ENCODE peak calls at places on chromosomes 6 and 20, in six cellular contexts. F, J, B, G, S and A are unnamed samples.

GRCh38 chr6:147401779-147402178 is 106.7 kb upstream of the SAMD5 start:
- DNase-seq in S (no peak), G (no peak), F (no peak), J (no peak), B (no peak), A (no peak)

GRCh38 chr20:39259808-39260207 is 297.7 kb downstream of the DHX35 start:
- DNase-seq in G (no peak), F (no peak), S (no peak), B (no peak), J (no peak), A (no peak)

GRCh38 chr6:3229566-3230274 is 2.3 kb upstream of the TUBB2B start:
- DNase-seq in G (no peak), F (no peak), J (no peak), S (no peak), B (no peak), A (peak)

GRCh38 chr6:104301921-104302320 is 557.8 kb downstream of the HACE1 start:
- DNase-seq in B (no peak), J (no peak), S (no peak), G (no peak), F (no peak), A (no peak)

GRCh38 chr20:3188823-3189413 is 15.6 kb downstream of the DDRGK1 start:
- DNase-seq in F (no peak), B (no peak), S (no peak), J (no peak), G (no peak), A (no peak)

GRCh38 chr20:19631410-19631809 is 126.6 kb upstream of the RIN2 start:
- DNase-seq in J (peak), B (no peak), G (no peak), F (no peak), S (no peak), A (peak)

GRCh38 chr20:46400828-46401477 is 5.5 kb downstream of the ELMO2 start:
- DNase-seq in J (no peak), F (no peak), B (no peak), G (no peak), S (peak), A (peak)

GRCh38 chr6:13307508-13307995 is 20.8 kb downstream of the TBC1D7 start:
- DNase-seq in S (peak), B (no peak), J (no peak), F (no peak), G (no peak), A (no peak)

GRCh38 chr6:43952746-43953145 is 174.5 kb downstream of the MRPL14 start:
- DNase-seq in S (no peak), J (no peak), B (no peak), G (no peak), F (no peak), A (peak)

GRCh38 chr20:24364464-24364863 is 105.0 kb upstream of the SYNDIG1 start:
- DNase-seq in G (no peak), B (no peak), S (no peak), F (no peak), J (no peak), A (no peak)

GRCh38 chr6:149210376-149210775 is 107.1 kb upstream of the TAB2 start:
- DNase-seq in G (no peak), F (no peak), B (no peak), J (no peak), S (no peak), A (peak)

GRCh38 chr6:44051516-44051915 is 75.7 kb downstream of the MRPL14 start:
- DNase-seq in S (no peak), B (no peak), F (no peak), G (no peak), J (peak), A (no peak)

GRCh38 chr6:4291453-4292403 is 156.4 kb upstream of the ECI2 start:
- DNase-seq in S (peak), G (no peak), B (no peak), J (no peak), F (no peak), A (peak)

GRCh38 chr6:105733556-105734162 is 330.8 kb upstream of the PREP start:
- DNase-seq in S (peak), G (no peak), F (no peak), J (no peak), B (no peak), A (peak)

GRCh38 chr6:20203561-20204528 is 8.4 kb downstream of the MBOAT1 start:
- DNase-seq in B (no peak), S (no peak), F (no peak), J (no peak), G (no peak), A (peak)

DNA sequence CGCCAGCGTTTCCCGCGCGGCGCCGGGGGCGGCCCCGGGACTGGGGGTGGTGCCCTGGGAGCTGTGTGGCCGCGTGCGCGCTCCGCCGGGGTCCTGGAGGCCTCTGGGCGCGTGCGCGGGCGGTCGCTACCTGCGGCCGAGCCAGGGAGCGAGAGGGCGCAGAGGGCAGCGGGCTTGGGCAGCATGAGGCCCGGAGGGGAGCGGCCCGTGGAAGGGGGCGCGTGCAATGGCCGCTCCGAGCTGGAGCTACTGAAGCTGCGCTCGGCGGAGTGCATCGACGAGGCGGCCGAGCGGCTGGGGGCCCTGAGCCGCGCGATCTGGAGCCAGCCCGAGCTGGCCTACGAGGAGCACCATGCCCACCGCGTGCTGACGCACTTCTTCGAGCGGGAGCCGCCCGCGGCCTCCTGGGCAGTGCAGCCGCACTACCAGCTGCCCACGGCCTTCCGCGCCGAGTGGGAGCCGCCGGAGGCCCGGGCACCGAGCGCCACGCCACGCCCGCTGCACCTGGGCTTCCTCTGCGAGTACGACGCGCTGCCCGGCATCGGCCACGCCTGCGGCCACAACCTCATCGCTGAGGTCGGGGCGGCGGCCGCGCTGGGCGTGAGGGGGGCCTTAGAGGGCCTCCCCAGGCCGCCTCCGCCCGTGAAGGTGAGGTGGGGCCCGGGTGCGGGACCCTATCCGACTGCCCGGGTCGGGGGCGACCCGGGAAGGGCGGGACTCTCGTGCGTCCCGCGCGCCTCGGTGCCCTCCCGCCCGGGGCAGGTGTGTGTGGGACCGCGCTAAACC is at the start of gene PM20D2:
- DNase-seq in G (peak), J (peak), B (peak), F (peak), S (peak), A (peak)
- TF ChIP-seq POLR2A in G (peak), J (peak), B (peak), F (peak), S (peak), A (no peak)

GRCh38 chr20:43514062-43514971 is 6.8 kb downstream of the L3MBTL1 start:
- DNase-seq in F (peak), G (peak), J (peak), S (peak), B (peak), A (peak)
- TF ChIP-seq POLR2A in F (no peak), G (peak), J (no peak), S (no peak), B (peak), A (peak)

DNA sequence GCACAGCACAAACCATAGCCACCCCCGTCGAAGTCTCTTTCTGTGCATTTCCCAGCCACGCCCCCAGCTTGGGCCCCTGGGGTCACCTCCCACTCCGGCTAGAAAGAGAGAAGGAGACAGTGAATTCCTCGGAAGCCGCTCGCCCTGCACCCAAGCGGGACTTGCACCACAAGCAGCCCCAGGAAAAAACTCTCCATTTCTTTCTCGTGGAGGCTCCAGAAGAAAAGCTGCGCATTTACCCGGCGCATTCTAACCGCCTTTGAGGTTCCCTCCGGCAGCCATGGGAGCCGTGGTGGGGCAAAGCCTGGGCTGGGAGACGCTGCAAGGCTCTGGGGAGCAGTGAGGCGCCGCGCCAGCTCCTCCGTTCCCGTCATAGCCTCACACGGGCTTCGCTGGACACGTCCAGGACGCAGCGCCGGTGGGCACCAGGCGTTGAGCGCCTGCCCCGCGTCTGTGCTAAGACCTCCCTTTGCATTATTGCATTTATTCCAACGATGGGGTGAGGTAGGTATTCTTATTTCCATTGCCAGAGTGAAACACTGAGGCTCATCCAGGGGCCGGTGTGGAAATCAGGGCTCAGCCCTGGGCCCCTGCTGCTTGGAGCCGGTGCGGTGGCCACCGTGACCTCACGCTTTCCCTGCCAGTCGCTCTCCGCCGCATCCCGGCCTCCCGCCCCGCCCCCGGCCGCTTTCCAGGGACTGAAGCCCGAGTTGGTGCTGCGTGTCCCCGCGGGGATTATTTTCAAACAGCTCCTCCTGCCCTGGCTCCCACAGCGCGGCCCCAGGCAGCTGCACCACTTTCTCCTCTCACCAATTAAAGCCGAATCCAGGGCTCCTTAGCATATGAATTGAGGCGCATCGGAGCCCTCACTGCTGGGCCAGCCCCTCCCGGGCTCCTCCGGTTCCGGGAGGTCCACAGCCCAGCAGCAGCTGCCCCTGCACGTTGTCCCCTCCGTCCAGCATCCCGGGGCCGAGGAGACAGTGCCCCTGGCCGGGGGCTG is 148.3 kb upstream of the AFDN start:
- DNase-seq in F (peak), B (no peak), S (peak), J (peak), G (peak), A (no peak)
- TF ChIP-seq POLR2A in F (no peak), B (no peak), S (no peak), J (no peak), G (no peak), A (no peak)

DNA sequence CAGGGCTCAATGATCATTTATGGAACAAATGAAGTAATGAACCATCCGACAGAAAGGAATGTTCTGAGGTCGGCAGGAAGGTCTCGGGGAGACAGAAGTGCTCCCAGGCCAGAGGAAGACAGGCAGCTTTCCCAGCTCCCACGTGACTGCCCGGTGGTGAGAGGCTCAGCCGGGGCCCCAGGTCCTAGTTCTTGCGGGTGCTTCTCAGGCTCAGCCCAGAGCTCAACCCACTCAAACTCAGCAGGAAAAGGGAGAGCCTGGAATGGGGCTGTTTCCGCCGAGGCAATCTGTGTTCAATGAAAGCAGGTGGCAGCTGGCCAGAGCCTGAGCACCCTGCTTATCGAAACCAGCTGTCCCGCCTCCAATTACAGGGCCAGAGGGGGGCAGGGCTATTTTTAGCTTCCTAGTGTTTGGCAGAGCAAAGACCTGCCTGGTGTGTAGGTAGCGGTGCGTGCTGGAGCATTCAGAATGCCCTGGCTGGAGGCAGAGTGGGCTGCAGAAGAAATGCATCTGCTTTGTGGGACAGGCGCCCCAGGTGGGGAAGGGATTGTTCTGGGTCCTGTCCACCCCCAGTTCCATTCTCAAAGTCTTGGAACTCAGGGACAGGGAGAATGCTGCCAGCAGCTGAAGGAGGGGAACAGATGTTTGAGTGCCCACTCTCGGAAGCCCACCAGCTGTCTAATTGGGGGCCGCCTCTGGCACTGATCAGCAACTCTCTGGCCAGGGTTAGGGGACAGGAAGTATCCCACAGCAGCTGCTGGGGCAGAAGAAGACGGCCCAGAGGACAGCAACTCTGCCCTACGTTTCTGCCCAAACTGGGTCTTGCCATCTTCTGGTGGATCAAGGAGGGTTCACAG is 145.0 kb downstream of the PREX1 start:
- DNase-seq in S (peak), F (peak), B (no peak), G (peak), J (peak), A (peak)
- TF ChIP-seq POLR2A in S (no peak), F (no peak), B (no peak), G (no peak), J (peak), A (no peak)

GRCh38 chr6:32551410-32551809 is 21.3 kb upstream of the HLA-DRB5 start:
- DNase-seq in B (no peak), S (no peak), G (no peak), F (no peak), J (no peak), A (no peak)

GRCh38 chr6:32554269-32554919 is 24.3 kb upstream of the HLA-DRB5 start:
- DNase-seq in J (no peak), F (no peak), S (no peak), B (no peak), G (no peak), A (no peak)

GRCh38 chr6:32558426-32559057 is 28.5 kb upstream of the HLA-DRB5 start:
- DNase-seq in J (no peak), S (no peak), F (no peak), G (no peak), B (no peak), A (no peak)

DNA sequence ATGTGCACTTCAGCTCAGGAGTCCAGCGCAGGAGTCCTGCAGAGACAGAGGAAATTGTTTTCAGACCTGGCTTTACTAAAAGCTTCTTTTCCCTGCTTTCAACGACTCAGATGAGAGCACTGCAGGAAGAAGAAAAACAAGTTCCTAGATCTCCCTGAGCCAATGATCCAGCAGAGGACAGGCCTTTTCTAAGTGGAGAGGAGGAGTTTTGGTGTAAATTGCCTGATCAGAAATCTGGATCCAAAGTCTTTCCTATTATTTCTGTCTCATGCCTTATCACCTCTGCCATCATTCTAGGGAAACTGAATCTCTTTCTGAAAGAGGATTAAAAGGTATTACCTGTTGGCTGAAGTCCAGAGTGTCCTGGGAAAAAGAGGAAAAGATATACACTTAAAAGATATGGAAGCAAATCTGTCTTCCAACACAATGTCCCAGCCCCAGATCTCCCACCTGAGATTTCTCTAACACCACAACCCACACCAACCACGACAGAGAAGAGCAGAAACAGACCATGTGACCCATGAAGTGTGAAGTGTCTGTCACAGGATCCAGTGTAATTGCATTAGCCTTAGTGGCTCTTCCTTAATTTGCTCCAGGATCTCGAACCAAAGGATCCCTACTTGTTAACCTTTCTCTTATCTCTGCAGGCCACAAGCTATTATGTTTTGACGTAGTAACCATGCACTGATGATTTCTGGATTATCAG is 23.1 kb upstream of the HLA-DRB5 start:
- DNase-seq in J (no peak), S (no peak), F (no peak), G (no peak), B (no peak), A (no peak)
- TF ChIP-seq POLR2A in J (no peak), S (no peak), F (no peak), G (no peak), B (no peak), A (no peak)

DNA sequence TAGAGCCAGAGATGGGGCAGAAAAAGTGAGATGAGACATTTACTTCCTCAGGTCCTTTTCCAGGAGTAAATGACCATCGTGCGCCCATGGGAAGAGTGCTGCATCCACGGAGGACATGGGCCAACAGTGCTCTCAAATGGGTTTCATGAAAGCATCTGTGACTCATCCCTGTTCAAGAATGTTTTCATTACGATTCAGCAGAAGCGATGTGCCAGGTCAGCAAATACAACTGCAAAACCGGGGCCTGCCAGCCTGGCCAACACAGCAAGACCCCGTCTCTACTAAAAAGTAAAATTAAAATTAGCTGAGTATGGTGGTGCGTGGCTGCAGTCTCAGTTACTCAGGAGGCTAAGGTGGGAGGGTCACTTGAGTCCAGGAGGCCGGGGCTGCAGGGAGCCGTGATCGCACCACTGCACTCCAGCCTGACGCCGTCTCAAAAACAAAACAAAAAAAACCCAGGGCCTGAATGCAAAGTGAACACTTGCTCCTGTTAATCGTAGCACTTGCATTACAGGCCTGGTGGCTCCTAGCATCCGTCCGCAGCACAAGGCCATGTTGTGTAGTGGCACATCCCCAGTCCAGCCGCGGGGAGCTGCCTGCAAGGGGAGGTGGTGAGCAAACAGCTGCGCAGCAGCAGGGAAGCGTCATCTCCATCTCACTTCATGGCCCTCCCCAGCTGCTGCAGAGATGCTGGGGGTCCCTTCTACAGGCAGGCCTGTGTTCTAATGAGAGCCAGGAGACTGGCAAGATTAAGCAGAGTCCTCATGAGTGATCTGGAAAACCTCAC is 125.3 kb downstream of the LY86 start:
- DNase-seq in B (no peak), S (no peak), G (no peak), J (peak), F (no peak), A (no peak)
- TF ChIP-seq POLR2A in B (no peak), S (no peak), G (no peak), J (no peak), F (no peak), A (no peak)

DNA sequence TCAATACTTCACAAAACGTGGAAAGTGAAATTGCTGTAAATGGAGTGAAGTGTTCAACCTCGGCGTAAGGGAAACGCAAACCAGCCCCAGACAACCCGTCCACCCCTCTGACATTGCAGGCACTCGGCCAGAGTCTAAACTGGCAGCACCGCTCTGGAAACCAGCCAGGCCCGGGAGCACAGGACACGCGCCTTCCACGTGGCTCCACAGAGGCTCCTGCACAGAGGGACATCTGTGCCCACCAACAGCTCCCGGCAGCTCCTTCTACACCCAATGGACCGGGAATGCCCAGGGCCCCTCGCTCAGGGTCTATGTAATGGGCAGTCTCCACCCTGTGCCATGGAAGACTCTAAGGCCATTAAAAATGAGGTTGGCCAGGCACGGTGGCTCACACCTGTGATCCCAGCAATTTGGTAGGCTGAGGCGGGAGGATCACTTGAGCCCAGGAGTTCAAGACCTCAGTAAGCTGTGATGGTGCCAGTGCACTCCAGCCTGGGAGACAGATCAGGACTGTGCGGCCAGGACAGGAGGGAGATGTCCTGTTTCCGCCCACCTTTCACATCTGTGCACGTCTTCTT is 3.4 kb upstream of the HELZ2 start:
- DNase-seq in B (no peak), J (peak), G (peak), S (no peak), F (no peak), A (no peak)
- TF ChIP-seq POLR2A in B (no peak), J (no peak), G (no peak), S (no peak), F (no peak), A (no peak)

GRCh38 chr6:163405412-163406309 is 8.9 kb upstream of the QKI start:
- DNase-seq in F (peak), S (peak), G (peak), B (no peak), J (peak), A (peak)
- TF ChIP-seq POLR2A in F (no peak), S (no peak), G (no peak), B (no peak), J (peak), A (no peak)

GRCh38 chr20:58389324-58389967 is 417 bp downstream of the VAPB start:
- DNase-seq in G (peak), J (peak), B (peak), F (no peak), S (peak), A (peak)
- TF ChIP-seq POLR2A in G (no peak), J (peak), B (peak), F (no peak), S (peak), A (peak)